ENCODE peak calls at places on chromosome 21, in ten cellular contexts. Q is breast epithelium, B is uterus, H is body of pancreas, F is endothelial cell of umbilical vein, G is heart left ventricle, M is adrenal gland, O is esophagus squamous epithelium, A is lower leg skin, T is transverse colon. W is an unnamed sample.

GRCh38 chr21:45364464-45365185 is 40.3 kb upstream of the COL18A1 start:
- DNase-seq in Q (no peak), M (no peak), O (no peak), H (peak), F (peak), A (no peak), B (peak), T (no peak), G (peak), W (no peak)

GRCh38 chr21:41677671-41678015 is 89.2 kb downstream of the RIPK4 start:
- DNase-seq in O (no peak), T (no peak), Q (no peak), G (no peak), M (no peak), F (no peak), B (no peak), A (peak), H (peak), W (no peak)

GRCh38 chr21:30620080-30620479 is 347 bp upstream of the KRTAP20-4 start:
- DNase-seq in O (no peak), H (no peak), T (no peak), A (no peak), Q (no peak), B (no peak), M (no peak), F (no peak), G (no peak), W (no peak)

GRCh38 chr21:45289655-45290515 is 2.2 kb upstream of the POFUT2 start:
- DNase-seq in Q (peak), G (no peak), T (no peak), F (no peak), A (peak), M (no peak), H (no peak), B (no peak), O (no peak), W (peak)

GRCh38 chr21:31732891-31733520 is 1.1 kb upstream of the SCAF4 start:
- DNase-seq in F (no peak), Q (no peak), A (no peak), G (no peak), M (no peak), O (no peak), B (no peak), H (peak), T (peak), W (peak)

GRCh38 chr21:42614811-42615342 is 38.5 kb upstream of the PDE9A start:
- DNase-seq in B (peak), T (peak), O (no peak), F (no peak), H (peak), G (no peak), A (peak), M (peak), Q (peak), W (peak)

GRCh38 chr21:21028275-21028814 is 30.1 kb downstream of the NCAM2 start:
- DNase-seq in B (no peak), M (no peak), F (no peak), T (no peak), A (no peak), G (no peak), H (no peak), O (no peak), Q (no peak), W (no peak)

GRCh38 chr21:20874202-20874601 is 124.0 kb upstream of the NCAM2 start:
- DNase-seq in M (no peak), O (no peak), G (no peak), A (no peak), F (no peak), Q (no peak), B (no peak), H (no peak), T (no peak), W (no peak)

GRCh38 chr21:38751379-38752050 is 54.2 kb upstream of the ETS2 start:
- DNase-seq in O (no peak), A (peak), B (no peak), F (peak), G (peak), T (no peak), H (no peak), M (peak), Q (no peak), W (no peak)

GRCh38 chr21:31530918-31531705 is 128.4 kb upstream of the SOD1 start:
- DNase-seq in G (no peak), A (no peak), Q (peak), O (no peak), T (peak), F (no peak), M (no peak), H (peak), B (no peak), W (no peak)

GRCh38 chr21:38112219-38112789 is 144.5 kb upstream of the KCNJ15 start:
- DNase-seq in F (no peak), B (no peak), Q (no peak), A (no peak), T (no peak), G (no peak), M (no peak), H (no peak), O (no peak), W (no peak)

GRCh38 chr21:28657576-28657975 is 335.1 kb downstream of the LTN1 start:
- DNase-seq in M (no peak), Q (no peak), G (no peak), F (no peak), O (no peak), A (no peak), T (no peak), B (no peak), H (no peak), W (no peak)

GRCh38 chr21:32732544-32732943 is 4.7 kb upstream of the SYNJ1 start:
- DNase-seq in Q (no peak), F (no peak), G (no peak), H (no peak), B (no peak), M (no peak), O (no peak), A (no peak), T (no peak), W (no peak)

GRCh38 chr21:45497846-45498645 is 44.2 kb downstream of the SLC19A1 start:
- DNase-seq in H (no peak), M (no peak), O (no peak), Q (no peak), B (no peak), F (no peak), A (peak), T (no peak), G (peak), W (no peak)

GRCh38 chr21:33964706-33965325 is 49.2 kb upstream of the ATP5PO start:
- DNase-seq in G (no peak), O (no peak), Q (no peak), A (peak), M (no peak), H (no peak), B (no peak), T (no peak), F (no peak), W (no peak)

GRCh38 chr21:41411449-41412089 is 14.5 kb upstream of the MX1 start:
- DNase-seq in B (no peak), Q (no peak), H (peak), M (peak), T (peak), G (no peak), A (peak), O (no peak), F (no peak), W (peak)

GRCh38 chr21:39021475-39021832 is 161.8 kb downstream of the PSMG1 start:
- DNase-seq in M (no peak), A (no peak), T (no peak), G (no peak), B (no peak), F (no peak), H (no peak), O (no peak), Q (no peak), W (no peak)

GRCh38 chr21:33024278-33025103 is 1.2 kb upstream of the OLIG2 start:
- DNase-seq in A (peak), G (no peak), T (no peak), Q (no peak), B (no peak), F (no peak), O (no peak), H (no peak), M (no peak), W (no peak)

DNA sequence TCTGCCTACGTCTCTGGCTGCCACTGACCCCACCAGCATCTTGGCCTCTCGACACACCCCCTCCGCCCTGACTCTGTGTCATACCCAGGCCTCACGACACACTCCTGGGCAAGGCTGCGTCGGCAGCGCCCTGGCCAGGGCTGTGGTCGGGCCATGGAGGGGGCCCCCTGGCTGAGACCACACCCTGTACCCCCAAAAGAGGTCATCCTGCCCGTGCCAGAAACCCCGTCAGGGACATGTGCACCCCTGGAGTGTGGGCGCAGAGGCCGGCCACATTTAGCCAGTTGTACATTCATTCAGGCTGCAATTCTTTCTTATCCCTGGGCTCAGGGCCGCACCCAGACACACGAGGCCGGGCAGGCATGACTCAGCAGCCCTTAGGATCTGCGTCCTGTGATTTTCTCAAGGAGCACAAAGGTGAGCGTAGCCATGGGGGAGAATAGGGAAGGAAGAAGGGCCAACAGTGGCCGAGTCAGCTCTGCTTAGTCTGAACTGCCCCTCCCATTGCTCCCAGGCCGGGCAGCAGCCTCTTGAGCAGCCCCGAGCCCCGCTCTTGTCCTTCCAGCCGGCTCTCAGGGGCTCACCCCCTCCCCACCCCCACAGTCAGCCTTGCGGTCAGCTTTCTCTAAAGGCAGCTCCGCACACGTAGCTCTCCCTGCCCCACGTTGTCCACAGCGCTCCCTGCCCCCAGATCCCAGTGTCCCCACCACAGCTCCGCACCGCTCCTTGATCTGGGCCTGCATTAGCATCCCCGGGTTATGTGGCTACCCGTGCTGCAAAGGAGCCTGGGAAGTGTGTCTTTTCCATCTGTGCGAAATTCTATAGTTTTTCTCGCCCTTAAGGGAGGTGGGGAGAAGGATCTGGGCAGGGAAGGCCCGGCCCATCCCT is 7.9 kb downstream of the CSTB start:
- DNase-seq in G (no peak), T (peak), M (peak), O (no peak), F (peak), H (peak), Q (no peak), A (peak), B (no peak), W (peak)
- TF ChIP-seq POLR2A in G (no peak), T (peak), M (no peak), O (no peak), F (no peak), H (no peak), Q (no peak), A (no peak), B (no peak), W (no peak)

GRCh38 chr21:43927591-43928229 is 62.7 kb downstream of the AGPAT3 start:
- DNase-seq in T (no peak), O (no peak), M (no peak), A (no peak), Q (no peak), F (no peak), G (no peak), B (no peak), H (no peak), W (no peak)

GRCh38 chr21:43924421-43925095 is 59.5 kb downstream of the AGPAT3 start:
- DNase-seq in Q (no peak), A (no peak), G (peak), T (no peak), H (no peak), O (no peak), F (no peak), M (no peak), B (no peak), W (no peak)

GRCh38 chr21:43925096-43925481 is 60.1 kb downstream of the AGPAT3 start:
- DNase-seq in M (no peak), Q (no peak), A (no peak), F (no peak), G (peak), T (peak), B (no peak), H (no peak), O (no peak), W (peak)

GRCh38 chr21:43926196-43926595 is 61.2 kb downstream of the AGPAT3 start:
- DNase-seq in M (no peak), T (no peak), G (peak), Q (no peak), O (no peak), H (no peak), F (no peak), B (no peak), A (no peak), W (no peak)

GRCh38 chr21:43925609-43926008 is 60.6 kb downstream of the AGPAT3 start:
- DNase-seq in B (no peak), O (no peak), T (no peak), F (no peak), M (no peak), G (peak), H (no peak), Q (no peak), A (no peak), W (no peak)
- TF ChIP-seq POLR2A in B (no peak), O (no peak), T (no peak), F (no peak), M (no peak), G (no peak), H (no peak), Q (no peak), A (no peak), W (no peak)

GRCh38 chr21:36750579-36750959 is 51.7 kb downstream of the SIM2 start:
- DNase-seq in B (no peak), F (no peak), G (no peak), H (no peak), T (no peak), M (no peak), O (no peak), A (no peak), Q (no peak), W (no peak)

GRCh38 chr21:36751383-36751782 is 52.5 kb downstream of the SIM2 start:
- DNase-seq in O (no peak), M (no peak), F (no peak), T (no peak), Q (no peak), B (no peak), H (no peak), A (no peak), G (no peak), W (no peak)

GRCh38 chr21:36747114-36747814 is 48.3 kb downstream of the SIM2 start:
- DNase-seq in T (no peak), O (no peak), H (no peak), M (no peak), G (no peak), A (no peak), B (no peak), F (no peak), Q (no peak), W (no peak)

GRCh38 chr21:36747815-36748381 is 49.0 kb downstream of the SIM2 start:
- DNase-seq in B (no peak), Q (no peak), O (no peak), A (no peak), F (peak), H (peak), G (peak), M (peak), T (peak), W (peak)

DNA sequence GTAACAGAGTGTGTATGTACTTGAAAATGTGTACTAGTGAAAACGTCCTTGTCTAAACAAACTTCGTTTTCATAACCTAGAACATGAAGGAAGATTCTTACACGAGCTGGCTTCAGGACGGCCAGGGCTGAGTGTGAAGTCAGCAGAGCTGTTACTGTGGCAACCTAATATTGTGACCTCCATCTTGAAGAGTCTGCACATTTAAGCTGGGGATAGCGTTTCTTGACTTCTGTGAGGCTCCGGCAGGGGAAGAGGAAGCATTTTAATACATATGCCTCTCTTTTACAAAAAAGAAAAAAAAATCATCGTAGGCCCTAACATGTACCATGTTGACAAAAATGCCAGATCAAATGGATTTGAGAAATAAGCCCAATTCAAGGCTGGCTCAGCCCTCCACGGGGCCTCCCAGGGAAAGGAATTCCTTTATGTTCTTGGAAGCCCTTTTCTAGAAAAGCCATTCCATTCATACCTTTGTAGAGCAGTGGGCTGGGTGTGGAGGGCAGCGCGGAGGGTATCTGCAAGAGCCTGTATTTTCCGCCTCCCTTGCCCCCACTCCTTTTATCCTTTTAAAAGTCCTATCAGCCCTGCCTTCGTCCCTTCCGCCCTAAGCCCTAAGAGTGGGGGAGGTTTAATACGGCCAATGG is 51.1 kb downstream of the SIM2 start:
- DNase-seq in F (no peak), O (no peak), B (no peak), A (no peak), G (no peak), Q (no peak), M (no peak), H (no peak), T (no peak), W (no peak)
- TF ChIP-seq POLR2A in F (no peak), O (no peak), B (no peak), A (no peak), G (no peak), Q (no peak), M (no peak), H (no peak), T (no peak), W (no peak)

DNA sequence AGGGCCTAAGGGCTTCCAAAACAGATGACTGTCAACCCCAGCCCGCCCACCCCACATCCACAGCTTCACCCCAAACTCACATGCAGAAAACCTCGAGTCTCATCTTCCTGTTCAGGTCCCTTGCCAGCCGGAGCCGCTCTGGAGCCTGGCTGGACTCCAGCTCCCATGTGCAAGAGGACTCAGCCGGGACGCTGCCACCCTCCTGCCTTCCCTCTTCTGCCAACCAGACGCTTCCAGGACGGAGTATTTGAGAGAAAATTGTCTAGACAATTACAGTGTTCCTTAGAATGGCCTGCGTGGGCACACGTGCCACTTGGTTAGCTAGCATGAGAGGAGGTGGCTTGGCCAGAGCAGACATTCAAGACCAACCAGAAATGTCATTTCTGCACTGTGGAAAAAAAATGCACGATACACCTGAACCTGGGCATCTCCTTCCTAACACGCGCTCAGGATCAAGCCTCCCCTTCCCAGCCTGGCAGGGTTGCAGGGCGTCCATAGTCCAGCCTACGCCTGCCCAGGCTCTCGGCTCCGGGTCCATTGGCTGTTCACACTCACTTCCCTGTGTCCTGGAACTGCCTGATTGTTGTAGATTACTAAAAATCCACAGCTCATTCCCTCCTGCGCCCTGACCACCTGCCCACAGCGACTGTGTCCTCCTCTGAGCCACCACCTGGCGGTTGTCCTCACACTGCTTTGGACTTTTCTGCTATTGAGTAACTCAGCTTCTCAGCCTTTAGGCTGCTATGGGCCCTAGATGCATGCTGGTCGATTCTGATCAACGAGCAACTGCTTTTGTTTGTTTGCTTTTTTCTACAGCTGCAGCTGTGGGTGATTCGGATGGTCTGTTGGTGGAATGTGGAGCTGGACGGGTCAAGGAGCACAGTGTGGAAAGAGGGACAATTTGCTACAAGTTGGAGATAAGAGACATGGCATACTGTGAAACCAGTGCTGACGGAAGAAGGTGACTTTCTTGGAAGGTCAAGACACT is at the start of gene CLDN14:
- DNase-seq in O (no peak), H (peak), G (no peak), F (no peak), A (no peak), Q (no peak), M (no peak), B (no peak), T (no peak), W (no peak)
- TF ChIP-seq POLR2A in O (no peak), H (no peak), G (no peak), F (no peak), A (no peak), Q (no peak), M (no peak), B (no peak), T (no peak), W (no peak)

W was measured in erythroblast.